ENCODE peak calls at places on chromosomes 12 and 14, in four cellular contexts. J, Q, H and R are unnamed samples.

GRCh38 chr14:68466491-68466977 is 326.3 kb downstream of the ZFP36L1 start:
- DNase-seq in J (no peak), Q (no peak), H (no peak), R (no peak)

GRCh38 chr14:100692256-100692655 is 34.4 kb upstream of the DLK1 start:
- DNase-seq in J (no peak), H (no peak), Q (no peak), R (no peak)

GRCh38 chr14:104107101-104107581 is 21.6 kb downstream of the ASPG start:
- DNase-seq in J (no peak), H (no peak), Q (peak), R (peak)

GRCh38 chr14:37094502-37094901 is 77.9 kb downstream of the SLC25A21 start:
- DNase-seq in H (no peak), Q (no peak), J (no peak), R (no peak)

GRCh38 chr12:122454739-122455138 is 32.3 kb upstream of the CLIP1 start:
- DNase-seq in J (no peak), H (no peak), Q (no peak), R (no peak)

GRCh38 chr14:35384386-35385041 is 20.0 kb downstream of the NFKBIA start:
- DNase-seq in Q (no peak), H (no peak), J (no peak), R (no peak)

GRCh38 chr14:74142523-74142922 is 57.8 kb downstream of the LIN52 start:
- DNase-seq in Q (no peak), H (no peak), J (no peak), R (no peak)

GRCh38 chr12:98320026-98320425 is 195.4 kb upstream of the TMPO start:
- DNase-seq in H (no peak), J (no peak), Q (no peak), R (no peak)

GRCh38 chr12:1216560-1216959 is 225.5 kb downstream of the ERC1 start:
- DNase-seq in Q (no peak), H (no peak), J (no peak), R (no peak)

GRCh38 chr12:98754095-98754494 is 109.0 kb downstream of the APAF1 start:
- DNase-seq in J (no peak), Q (no peak), H (peak), R (no peak)

GRCh38 chr12:106724934-106725333 is 49.5 kb upstream of the RIC8B start:
- DNase-seq in Q (no peak), J (no peak), H (no peak), R (no peak)

GRCh38 chr12:122830517-122831214 is 4.6 kb upstream of the HIP1R start:
- DNase-seq in H (no peak), Q (no peak), J (no peak), R (no peak)

GRCh38 chr12:25943940-25944339 is 14.5 kb upstream of the RASSF8 start:
- DNase-seq in Q (no peak), J (no peak), H (no peak), R (no peak)

GRCh38 chr14:64704743-64705405 is 650 bp downstream of the PLEKHG3 start:
- DNase-seq in Q (no peak), J (peak), H (peak), R (no peak)

GRCh38 chr12:104010800-104011199 is 39.2 kb downstream of the GLT8D2 start:
- DNase-seq in J (no peak), Q (no peak), H (no peak), R (no peak)

GRCh38 chr12:47773062-47773857 is at the start of gene SLC48A1:
- DNase-seq in H (peak), J (peak), Q (peak), R (peak)

GRCh38 chr14:36254020-36254614 is 66.3 kb downstream of the MBIP start:
- DNase-seq in H (no peak), J (no peak), Q (no peak), R (no peak)

GRCh38 chr14:73746540-73747385 is 32.6 kb upstream of the PNMA1 start:
- DNase-seq in H (no peak), Q (peak), J (no peak), R (no peak)